ENCODE peak calls at places on chromosomes 1 and 21, in five cellular contexts. C, F, L, O and B are unnamed samples.

GRCh38 chr1:19484793-19485361 is 462 bp downstream of the CAPZB start:
- DNase-seq in L (no peak), C (no peak), F (no peak), O (peak), B (no peak)

GRCh38 chr21:22174746-22175145 is 1176.5 kb downstream of the NCAM2 start:
- DNase-seq in C (no peak), L (no peak), O (no peak), F (no peak), B (no peak)

GRCh38 chr1:211642870-211643269 is 32.6 kb downstream of the NEK2 start:
- DNase-seq in O (no peak), C (no peak), F (no peak), L (no peak), B (no peak)

GRCh38 chr1:201713093-201713810 is 115.7 kb upstream of the IPO9 start:
- DNase-seq in C (peak), O (peak), L (no peak), F (peak), B (peak)

GRCh38 chr1:24149854-24150227 is 6.9 kb upstream of the IL22RA1 start:
- DNase-seq in O (peak), F (peak), C (no peak), L (no peak), B (no peak)

GRCh38 chr21:42959754-42960153 is 14.6 kb upstream of the PKNOX1 start:
- DNase-seq in L (no peak), F (no peak), C (no peak), O (no peak), B (no peak)

GRCh38 chr1:109135940-109136339 is 22.0 kb downstream of the ELAPOR1 start:
- DNase-seq in C (no peak), O (no peak), F (no peak), L (no peak), B (no peak)

GRCh38 chr21:43926196-43926595 is 61.2 kb downstream of the AGPAT3 start:
- DNase-seq in F (no peak), L (no peak), C (no peak), O (no peak), B (no peak)

GRCh38 chr1:245526141-245526540 is 371.4 kb downstream of the KIF26B start:
- DNase-seq in C (no peak), F (no peak), O (no peak), L (no peak), B (no peak)

GRCh38 chr21:42234464-42235241 is 15.7 kb downstream of the ABCG1 start:
- DNase-seq in L (peak), O (peak), C (no peak), F (no peak), B (no peak)

GRCh38 chr1:56189946-56190920 is 389.1 kb downstream of the PLPP3 start:
- DNase-seq in C (no peak), O (peak), F (no peak), L (no peak), B (no peak)

GRCh38 chr1:97538113-97538512 is 382.7 kb downstream of the DPYD start:
- DNase-seq in L (no peak), F (no peak), C (no peak), O (no peak), B (no peak)

GRCh38 chr1:43366179-43366578 is 1.6 kb downstream of the ELOVL1 start:
- DNase-seq in C (no peak), O (peak), L (no peak), F (no peak), B (no peak)

GRCh38 chr1:5403935-5404334 is 588.3 kb downstream of the NPHP4 start:
- DNase-seq in F (no peak), L (no peak), C (no peak), O (no peak), B (no peak)

GRCh38 chr21:44402323-44403105 is 49.1 kb downstream of the TRPM2 start:
- DNase-seq in O (no peak), L (no peak), C (no peak), F (no peak), B (no peak)

GRCh38 chr1:157371826-157372225 is 180.5 kb downstream of the FCRL5 start:
- DNase-seq in O (no peak), C (no peak), F (no peak), L (no peak), B (no peak)

GRCh38 chr1:19683351-19683750 is 18.7 kb downstream of the HTR6 start:
- DNase-seq in L (no peak), F (no peak), C (no peak), O (no peak), B (no peak)

GRCh38 chr1:224734261-224734935 is 118.3 kb downstream of the CNIH3 start:
- DNase-seq in C (no peak), O (no peak), F (no peak), L (no peak), B (no peak)

GRCh38 chr1:85612704-85613361 is 32.3 kb downstream of the CCN1 start:
- DNase-seq in L (no peak), C (peak), O (peak), F (peak), B (no peak)

GRCh38 chr1:153540394-153541361 is at the start of gene S100A5:
- DNase-seq in O (no peak), L (no peak), F (no peak), C (no peak), B (peak)

GRCh38 chr1:151994956-151995355 is 1.3 kb upstream of the S100A10 start:
- DNase-seq in L (no peak), C (peak), O (peak), F (peak), B (no peak)

GRCh38 chr1:156493154-156493631 is 7.4 kb downstream of the MEF2D start:
- DNase-seq in F (no peak), C (no peak), L (no peak), O (no peak), B (no peak)

GRCh38 chr1:229059671-229060079 is 211.2 kb upstream of the RAB4A start:
- DNase-seq in O (no peak), L (no peak), F (no peak), C (no peak), B (peak)